ENCODE peak calls at places on chromosomes 12 and 14, in five cellular contexts. P, B, A, T and H are unnamed samples.

GRCh38 chr12:102512523-102512922 is 32.2 kb upstream of the IGF1 start:
- DNase-seq in P (no peak), T (no peak), A (no peak), B (no peak), H (no peak)

GRCh38 chr12:9319842-9320173 is 111.6 kb upstream of the PZP start:
- DNase-seq in B (no peak), T (no peak), A (no peak), P (no peak), H (no peak)

GRCh38 chr14:29755311-29756052 is 172.2 kb downstream of the PRKD1 start:
- DNase-seq in T (no peak), A (peak), P (no peak), B (no peak), H (no peak)

GRCh38 chr12:67939611-67940010 is 49.6 kb upstream of the IFNG-AS1 start:
- DNase-seq in B (no peak), A (no peak), P (no peak), T (no peak), H (no peak)

GRCh38 chr14:104280902-104281767 is 142.7 kb downstream of the KIF26A start:
- DNase-seq in B (no peak), T (no peak), P (peak), A (no peak), H (peak)

GRCh38 chr14:74733241-74733640 is 20.3 kb downstream of the FCF1 start:
- DNase-seq in T (no peak), B (no peak), A (no peak), P (no peak), H (no peak)

GRCh38 chr14:64730681-64731080 is 26.5 kb downstream of the PLEKHG3 start:
- DNase-seq in B (no peak), P (no peak), A (no peak), T (no peak), H (peak)

GRCh38 chr14:47929334-47929733 is 253.9 kb upstream of the MDGA2 start:
- DNase-seq in T (no peak), A (no peak), B (no peak), P (no peak), H (no peak)

GRCh38 chr12:72207094-72207493 is 65.1 kb upstream of the TRHDE start:
- DNase-seq in T (no peak), P (no peak), B (no peak), A (no peak), H (no peak)

DNA sequence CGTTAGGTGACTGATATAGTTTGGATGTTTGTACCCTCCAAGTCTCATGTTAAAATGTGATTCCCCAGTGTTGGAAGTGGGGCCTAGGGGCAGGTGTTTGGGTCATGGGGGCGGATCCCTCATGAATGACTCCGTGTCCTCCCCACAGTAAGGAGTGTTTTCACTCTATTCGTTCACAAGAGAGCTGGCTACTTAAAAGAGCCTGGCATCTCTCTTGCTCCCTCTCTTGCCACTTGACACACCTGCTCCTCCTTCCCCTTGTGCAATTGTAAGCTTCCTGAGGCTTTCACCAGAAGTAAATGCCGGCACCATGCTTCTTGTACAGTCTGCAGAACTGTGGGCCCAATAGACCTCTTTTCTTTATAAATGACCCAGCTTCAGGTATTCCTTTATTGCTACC is 2.6 kb downstream of the IFI27L2 start:
- DNase-seq in B (no peak), T (no peak), A (no peak), P (no peak), H (no peak)
- H3K4me3 ChIP-seq in B (no peak), T (no peak), A (no peak), P (no peak), H (no peak)

GRCh38 chr14:96271421-96271762 is 15.4 kb downstream of the BDKRB1 start:
- DNase-seq in T (no peak), B (no peak), A (no peak), P (no peak), H (no peak)

GRCh38 chr14:96275182-96276112 is 19.4 kb downstream of the BDKRB1 start:
- DNase-seq in P (peak), T (peak), A (peak), B (peak), H (peak)

GRCh38 chr14:96272777-96273471 is 16.9 kb downstream of the BDKRB1 start:
- DNase-seq in T (no peak), A (no peak), B (no peak), P (no peak), H (no peak)

GRCh38 chr14:96274122-96274910 is 18.3 kb downstream of the BDKRB1 start:
- DNase-seq in P (no peak), B (no peak), T (peak), A (no peak), H (no peak)

DNA sequence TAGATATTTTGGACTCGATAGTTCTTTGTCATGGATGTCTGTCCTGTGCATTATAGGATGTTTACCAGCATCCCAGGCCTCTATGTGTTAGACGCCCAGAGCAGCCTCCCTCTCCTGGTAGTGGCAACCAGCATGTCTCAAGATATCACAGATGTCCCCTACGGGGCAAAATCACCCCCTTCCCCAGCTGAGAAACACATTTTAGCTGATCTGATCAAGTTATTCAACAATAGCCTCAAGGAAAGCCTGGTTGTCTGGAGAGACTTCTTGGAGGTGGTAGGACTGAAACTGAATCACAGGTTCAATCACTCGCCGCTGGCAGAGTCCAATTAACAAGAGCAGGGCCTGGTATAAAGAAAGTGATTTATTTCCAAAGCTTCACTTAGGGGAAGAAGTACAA is 17.6 kb downstream of the BDKRB1 start:
- DNase-seq in B (no peak), A (no peak), P (no peak), T (no peak), H (no peak)
- H3K4me3 ChIP-seq in B (no peak), A (no peak), P (no peak), T (no peak), H (no peak)

GRCh38 chr12:20800160-20800559 is 10.3 kb upstream of the SLCO1B3 start:
- DNase-seq in T (no peak), P (no peak), A (no peak), B (no peak), H (no peak)

GRCh38 chr12:20805921-20806320 is 4.6 kb upstream of the SLCO1B3 start:
- DNase-seq in T (no peak), P (no peak), A (peak), B (no peak), H (no peak)

GRCh38 chr12:20798561-20798960 is 11.9 kb upstream of the SLCO1B3 start:
- DNase-seq in P (no peak), B (no peak), T (no peak), A (peak), H (no peak)

DNA sequence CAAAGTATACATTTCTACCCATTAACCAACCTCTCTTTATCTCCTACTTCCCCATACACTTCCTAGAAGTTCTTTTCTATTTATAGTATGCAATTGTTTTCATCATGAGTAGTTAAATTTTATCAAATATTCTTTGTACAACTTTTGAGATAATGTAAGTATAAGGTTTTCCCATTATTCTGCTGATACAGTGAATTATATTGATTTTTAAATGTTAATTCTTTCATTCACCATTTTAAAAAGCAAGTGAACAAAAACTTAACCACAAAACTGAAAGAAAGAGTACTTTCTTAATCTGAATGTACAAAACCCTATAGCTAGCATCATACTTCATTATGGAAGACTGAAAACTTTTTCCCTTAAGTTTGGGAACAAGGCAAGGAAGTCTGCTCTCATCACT is 9.5 kb upstream of the SLCO1B3 start:
- DNase-seq in T (no peak), P (no peak), A (no peak), B (no peak), H (no peak)
- H3K4me3 ChIP-seq in T (no peak), P (no peak), A (no peak), B (no peak), H (no peak)

GRCh38 chr12:93243689-93244513 is 133.8 kb upstream of the NUDT4 start:
- DNase-seq in B (no peak), T (peak), A (peak), P (no peak), H (no peak)
- H3K4me3 ChIP-seq in B (no peak), T (no peak), A (no peak), P (no peak), H (no peak)

GRCh38 chr12:121753844-121754264 is 39.6 kb downstream of the RHOF start:
- DNase-seq in T (no peak), A (no peak), P (peak), B (peak), H (peak)

GRCh38 chr12:121751716-121752351 is 39.3 kb downstream of the TMEM120B start:
- DNase-seq in P (no peak), A (no peak), B (no peak), T (no peak), H (peak)

GRCh38 chr12:121751034-121751433 is 38.5 kb downstream of the TMEM120B start:
- DNase-seq in A (no peak), T (no peak), B (no peak), P (no peak), H (peak)

GRCh38 chr12:121755591-121755990 is 37.9 kb downstream of the RHOF start:
- DNase-seq in T (no peak), P (no peak), B (no peak), A (no peak), H (peak)

DNA sequence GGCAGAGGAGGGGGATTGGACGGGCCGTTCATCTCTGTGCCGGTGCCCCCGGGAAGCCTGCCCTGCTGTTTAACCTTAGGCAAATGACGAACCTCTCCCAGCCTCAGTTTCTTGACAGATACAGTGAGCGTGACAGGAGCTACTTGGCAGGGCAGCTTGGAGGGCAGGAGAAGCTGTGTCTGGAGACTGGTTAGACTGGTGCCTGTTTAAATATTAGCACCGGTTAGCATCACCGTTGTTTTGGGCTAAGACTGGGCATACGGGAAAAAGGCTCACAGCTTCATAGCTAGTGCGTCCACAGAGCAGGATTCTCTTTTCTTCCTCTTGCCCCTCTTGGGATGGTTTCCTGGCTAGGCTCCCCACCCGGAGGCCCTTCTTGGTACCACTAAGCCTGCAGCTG is 38.7 kb downstream of the RHOF start:
- DNase-seq in T (no peak), P (no peak), B (no peak), A (no peak), H (peak)
- H3K4me3 ChIP-seq in T (no peak), P (no peak), B (no peak), A (no peak), H (no peak)